ENCODE peak calls at places on chromosome 1, in eight cellular contexts. One of them, this sample, is unnamed.

GRCh38 chr1:62142550-62142949 is 52.1 kb upstream of the L1TD1 start:
- DNase-seq in Peyer's patch: no peak
- DNase-seq in HFFc6: peak; percentile 16
- DNase-seq in mucosa of descending colon: no peak
- DNase-seq in kidney epithelial cell: no peak
- DNase-seq in left lung: no peak
- DNase-seq in endothelial cell: no peak
- DNase-seq in lower lobe of right lung: no peak
- DNase-seq in this sample: no peak

GRCh38 chr1:209364716-209365115 is 218.8 kb upstream of the CAMK1G start:
- DNase-seq in Peyer's patch: no peak
- DNase-seq in HFFc6: no peak
- DNase-seq in mucosa of descending colon: no peak
- DNase-seq in kidney epithelial cell: peak; percentile 71
- DNase-seq in left lung: no peak
- DNase-seq in endothelial cell: no peak
- DNase-seq in lower lobe of right lung: no peak
- DNase-seq in this sample: no peak

GRCh38 chr1:44044071-44044801 is 13.0 kb upstream of the SLC6A9 start:
- DNase-seq in Peyer's patch: no peak
- DNase-seq in HFFc6: no peak
- DNase-seq in mucosa of descending colon: no peak
- DNase-seq in kidney epithelial cell: no peak
- DNase-seq in left lung: no peak
- DNase-seq in endothelial cell: no peak
- DNase-seq in lower lobe of right lung: no peak
- DNase-seq in this sample: no peak

GRCh38 chr1:168092566-168093355 is 44.0 kb downstream of the GPR161 start:
- DNase-seq in Peyer's patch: no peak
- DNase-seq in HFFc6: peak; percentile 11
- DNase-seq in mucosa of descending colon: no peak
- DNase-seq in kidney epithelial cell: no peak
- DNase-seq in left lung: no peak
- DNase-seq in endothelial cell: no peak
- DNase-seq in lower lobe of right lung: no peak
- DNase-seq in this sample: no peak

GRCh38 chr1:199510314-199510713 is 517.2 kb upstream of the NR5A2 start:
- DNase-seq in Peyer's patch: no peak
- DNase-seq in HFFc6: no peak
- DNase-seq in mucosa of descending colon: no peak
- DNase-seq in kidney epithelial cell: no peak
- DNase-seq in left lung: no peak
- DNase-seq in endothelial cell: no peak
- DNase-seq in lower lobe of right lung: no peak
- DNase-seq in this sample: no peak

GRCh38 chr1:230682274-230682673 is 31.6 kb downstream of the AGT start:
- DNase-seq in Peyer's patch: no peak
- DNase-seq in HFFc6: no peak
- DNase-seq in mucosa of descending colon: no peak
- DNase-seq in kidney epithelial cell: no peak
- DNase-seq in left lung: no peak
- DNase-seq in endothelial cell: no peak
- DNase-seq in lower lobe of right lung: no peak
- DNase-seq in this sample: no peak

GRCh38 chr1:89133747-89134146 is 7.8 kb upstream of the GBP2 start:
- DNase-seq in Peyer's patch: no peak
- DNase-seq in HFFc6: no peak
- DNase-seq in mucosa of descending colon: no peak
- DNase-seq in kidney epithelial cell: no peak
- DNase-seq in left lung: no peak
- DNase-seq in endothelial cell: no peak
- DNase-seq in lower lobe of right lung: no peak
- DNase-seq in this sample: no peak

GRCh38 chr1:109659145-109659544 is 3.2 kb downstream of the GSTM4 start:
- DNase-seq in Peyer's patch: no peak
- DNase-seq in HFFc6: no peak
- DNase-seq in mucosa of descending colon: no peak
- DNase-seq in kidney epithelial cell: no peak
- DNase-seq in left lung: no peak
- DNase-seq in endothelial cell: no peak
- DNase-seq in lower lobe of right lung: no peak
- DNase-seq in this sample: no peak

GRCh38 chr1:53371851-53372250 is 44.0 kb upstream of the LRP8 start:
- DNase-seq in Peyer's patch: peak; percentile 8
- DNase-seq in HFFc6: no peak
- DNase-seq in mucosa of descending colon: no peak
- DNase-seq in kidney epithelial cell: no peak
- DNase-seq in left lung: no peak
- DNase-seq in endothelial cell: no peak
- DNase-seq in lower lobe of right lung: no peak
- DNase-seq in this sample: no peak

GRCh38 chr1:14844923-14845617 is 246.6 kb downstream of the KAZN start:
- DNase-seq in Peyer's patch: no peak
- DNase-seq in HFFc6: no peak
- DNase-seq in mucosa of descending colon: no peak
- DNase-seq in kidney epithelial cell: no peak
- DNase-seq in left lung: no peak
- DNase-seq in endothelial cell: no peak
- DNase-seq in lower lobe of right lung: peak; percentile 0
- DNase-seq in this sample: no peak

GRCh38 chr1:165755393-165756010 is 13.2 kb downstream of the TMCO1 start:
- DNase-seq in Peyer's patch: no peak
- DNase-seq in HFFc6: no peak
- DNase-seq in mucosa of descending colon: no peak
- DNase-seq in kidney epithelial cell: no peak
- DNase-seq in left lung: no peak
- DNase-seq in endothelial cell: no peak
- DNase-seq in lower lobe of right lung: no peak
- DNase-seq in this sample: no peak

GRCh38 chr1:83976920-83977319 is 22.0 kb downstream of the TTLL7 start:
- DNase-seq in Peyer's patch: no peak
- DNase-seq in HFFc6: no peak
- DNase-seq in mucosa of descending colon: no peak
- DNase-seq in kidney epithelial cell: no peak
- DNase-seq in left lung: no peak
- DNase-seq in endothelial cell: no peak
- DNase-seq in lower lobe of right lung: no peak
- DNase-seq in this sample: no peak

GRCh38 chr1:56424744-56425493 is 154.4 kb downstream of the PLPP3 start:
- DNase-seq in Peyer's patch: peak; percentile 70
- DNase-seq in HFFc6: no peak
- DNase-seq in mucosa of descending colon: no peak
- DNase-seq in kidney epithelial cell: peak; percentile 47
- DNase-seq in left lung: peak; percentile 62
- DNase-seq in endothelial cell: no peak
- DNase-seq in lower lobe of right lung: peak; percentile 69
- DNase-seq in this sample: no peak

GRCh38 chr1:92834617-92835016 is 2.8 kb downstream of the RPL5 start:
- DNase-seq in Peyer's patch: no peak
- DNase-seq in HFFc6: no peak
- DNase-seq in mucosa of descending colon: no peak
- DNase-seq in kidney epithelial cell: no peak
- DNase-seq in left lung: no peak
- DNase-seq in endothelial cell: no peak
- DNase-seq in lower lobe of right lung: no peak
- DNase-seq in this sample: no peak

GRCh38 chr1:223022641-223023473 is 120.2 kb downstream of the TLR5 start:
- DNase-seq in Peyer's patch: no peak
- DNase-seq in HFFc6: no peak
- DNase-seq in mucosa of descending colon: no peak
- DNase-seq in kidney epithelial cell: no peak
- DNase-seq in left lung: no peak
- DNase-seq in endothelial cell: peak; percentile 13
- DNase-seq in lower lobe of right lung: no peak
- DNase-seq in this sample: no peak

GRCh38 chr1:27561126-27561899 is 42.6 kb downstream of the AHDC1 start:
- DNase-seq in Peyer's patch: no peak
- DNase-seq in HFFc6: no peak
- DNase-seq in mucosa of descending colon: no peak
- DNase-seq in kidney epithelial cell: no peak
- DNase-seq in left lung: no peak
- DNase-seq in endothelial cell: no peak
- DNase-seq in lower lobe of right lung: no peak
- DNase-seq in this sample: no peak

GRCh38 chr1:160863422-160864131 is 890 bp upstream of the CD244 start:
- DNase-seq in Peyer's patch: no peak
- DNase-seq in HFFc6: no peak
- DNase-seq in mucosa of descending colon: no peak
- DNase-seq in kidney epithelial cell: no peak
- DNase-seq in left lung: no peak
- DNase-seq in endothelial cell: no peak
- DNase-seq in lower lobe of right lung: no peak
- DNase-seq in this sample: no peak

GRCh38 chr1:38221006-38221649 is 174.5 kb upstream of the POU3F1 start:
- DNase-seq in Peyer's patch: no peak
- DNase-seq in HFFc6: peak; percentile 85
- DNase-seq in mucosa of descending colon: no peak
- DNase-seq in kidney epithelial cell: peak; percentile 14
- DNase-seq in left lung: no peak
- DNase-seq in endothelial cell: no peak
- DNase-seq in lower lobe of right lung: no peak
- DNase-seq in this sample: no peak

GRCh38 chr1:58883888-58884482 is 100.1 kb upstream of the JUN start:
- DNase-seq in Peyer's patch: no peak
- DNase-seq in HFFc6: no peak
- DNase-seq in mucosa of descending colon: no peak
- DNase-seq in kidney epithelial cell: no peak
- DNase-seq in left lung: no peak
- DNase-seq in endothelial cell: no peak
- DNase-seq in lower lobe of right lung: no peak
- DNase-seq in this sample: no peak

DNA sequence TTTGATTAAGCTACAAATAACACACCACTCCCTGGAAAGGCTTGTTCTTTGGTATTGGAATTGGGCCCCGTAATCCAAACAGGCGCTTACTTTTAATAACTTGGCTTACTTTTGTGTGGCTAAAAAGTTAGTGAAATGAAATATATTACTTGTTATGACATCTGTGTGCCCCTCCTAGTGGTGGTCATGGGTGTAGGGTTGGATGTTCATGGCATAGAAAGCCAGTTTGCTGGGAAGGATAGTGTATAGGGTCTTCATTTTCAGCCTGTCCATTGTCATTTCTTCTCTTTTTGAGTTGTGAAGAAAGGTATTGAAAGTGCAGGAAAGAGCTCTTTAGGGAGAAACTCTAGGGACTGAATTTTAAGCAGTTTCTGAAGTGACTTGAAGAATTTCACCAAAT is 5.9 kb downstream of the CDC14A start:
- DNase-seq in Peyer's patch: no peak
- DNase-seq in HFFc6: peak; percentile 7
- DNase-seq in mucosa of descending colon: no peak
- DNase-seq in kidney epithelial cell: no peak
- DNase-seq in left lung: no peak
- DNase-seq in endothelial cell: no peak
- DNase-seq in lower lobe of right lung: no peak
- DNase-seq in this sample: no peak
- TF ChIP-seq CTCF in Peyer's patch: peak; percentile 24
- TF ChIP-seq CTCF in HFFc6: peak; percentile 71
- TF ChIP-seq CTCF in mucosa of descending colon: no peak
- TF ChIP-seq CTCF in kidney epithelial cell: peak; percentile 39
- TF ChIP-seq CTCF in left lung: no peak
- TF ChIP-seq CTCF in endothelial cell: peak; percentile 52
- TF ChIP-seq CTCF in lower lobe of right lung: peak; percentile 21
- TF ChIP-seq CTCF in this sample: no peak

DNA sequence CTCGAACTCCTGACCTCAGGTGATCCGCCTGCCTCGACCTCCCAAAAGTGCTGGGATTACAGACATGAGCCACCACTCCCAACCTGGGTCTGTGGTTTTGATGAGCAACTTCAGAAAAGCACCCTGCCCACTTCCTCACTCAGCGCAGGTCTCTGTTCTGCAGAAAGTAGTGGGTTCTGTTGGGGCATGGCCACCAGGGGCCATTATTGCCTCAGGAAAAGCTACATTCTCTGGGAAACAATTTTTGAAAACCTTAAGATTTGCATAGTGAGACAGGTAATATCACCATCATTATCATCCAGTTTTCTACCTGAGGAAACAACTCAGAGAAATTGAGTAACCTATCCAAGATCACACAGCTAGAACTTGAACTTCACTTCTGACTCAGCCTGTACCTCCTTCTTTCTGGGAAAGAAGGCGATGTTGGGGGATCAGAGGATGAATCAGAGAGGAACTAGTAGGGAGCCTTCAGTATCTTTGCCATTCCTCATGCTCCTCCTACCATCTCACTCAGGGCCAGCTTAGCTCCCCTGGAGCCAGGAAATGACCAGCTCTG is 7.1 kb upstream of the NES start:
- DNase-seq in Peyer's patch: no peak
- DNase-seq in HFFc6: peak; percentile 77
- DNase-seq in mucosa of descending colon: no peak
- DNase-seq in kidney epithelial cell: no peak
- DNase-seq in left lung: no peak
- DNase-seq in endothelial cell: no peak
- DNase-seq in lower lobe of right lung: no peak
- DNase-seq in this sample: no peak
- TF ChIP-seq CTCF in Peyer's patch: no peak
- TF ChIP-seq CTCF in HFFc6: peak; percentile 52
- TF ChIP-seq CTCF in mucosa of descending colon: no peak
- TF ChIP-seq CTCF in kidney epithelial cell: no peak
- TF ChIP-seq CTCF in left lung: no peak
- TF ChIP-seq CTCF in endothelial cell: no peak
- TF ChIP-seq CTCF in lower lobe of right lung: no peak
- TF ChIP-seq CTCF in this sample: no peak

DNA sequence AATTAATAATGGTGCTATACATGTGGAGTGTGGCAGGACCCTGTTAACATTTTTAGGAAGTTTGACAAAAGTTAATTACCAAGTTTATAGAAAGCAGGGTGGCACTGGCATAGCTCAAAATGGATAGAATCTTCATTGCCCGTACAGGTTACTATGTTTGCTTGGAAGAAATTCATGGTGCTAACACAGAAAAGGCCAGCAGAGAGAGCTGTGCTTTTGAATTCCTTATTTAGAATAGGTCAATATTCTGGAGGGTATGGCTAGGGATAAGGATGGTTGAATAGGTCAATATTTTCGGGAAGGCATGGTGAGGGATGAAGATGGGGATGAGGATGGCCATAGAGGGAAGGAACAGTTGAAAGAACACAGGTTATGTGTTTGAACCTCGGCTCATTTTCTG is 345.1 kb downstream of the LMO4 start:
- DNase-seq in Peyer's patch: no peak
- DNase-seq in HFFc6: no peak
- DNase-seq in mucosa of descending colon: no peak
- DNase-seq in kidney epithelial cell: no peak
- DNase-seq in left lung: no peak
- DNase-seq in endothelial cell: no peak
- DNase-seq in lower lobe of right lung: no peak
- DNase-seq in this sample: no peak
- TF ChIP-seq CTCF in Peyer's patch: peak; percentile 23
- TF ChIP-seq CTCF in HFFc6: peak; percentile 38
- TF ChIP-seq CTCF in mucosa of descending colon: no peak
- TF ChIP-seq CTCF in kidney epithelial cell: no peak
- TF ChIP-seq CTCF in left lung: no peak
- TF ChIP-seq CTCF in endothelial cell: no peak
- TF ChIP-seq CTCF in lower lobe of right lung: no peak
- TF ChIP-seq CTCF in this sample: no peak

DNA sequence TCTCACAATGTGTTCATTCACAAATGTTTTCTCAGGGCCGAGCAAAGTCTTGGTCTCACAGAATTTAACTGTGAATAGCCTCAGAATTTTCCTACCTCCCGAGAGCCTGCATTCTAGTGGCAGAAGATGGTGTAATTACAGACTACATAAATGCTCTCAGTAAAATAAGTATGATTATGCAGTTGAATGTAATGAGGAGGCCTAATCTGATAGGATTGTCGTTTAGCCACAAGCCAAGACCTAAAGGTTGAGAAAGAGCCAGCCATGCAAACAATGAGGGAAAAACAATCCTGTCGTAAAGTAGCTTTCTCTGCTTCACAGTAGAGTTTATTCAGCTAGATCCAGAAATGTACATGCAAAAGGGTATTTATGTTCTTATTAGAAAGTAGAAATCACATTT is 607.8 kb upstream of the B3GALT2 start:
- DNase-seq in Peyer's patch: no peak
- DNase-seq in HFFc6: peak; percentile 42
- DNase-seq in mucosa of descending colon: no peak
- DNase-seq in kidney epithelial cell: no peak
- DNase-seq in left lung: no peak
- DNase-seq in endothelial cell: no peak
- DNase-seq in lower lobe of right lung: no peak
- DNase-seq in this sample: no peak
- TF ChIP-seq CTCF in Peyer's patch: no peak
- TF ChIP-seq CTCF in HFFc6: no peak
- TF ChIP-seq CTCF in mucosa of descending colon: no peak
- TF ChIP-seq CTCF in kidney epithelial cell: no peak
- TF ChIP-seq CTCF in left lung: no peak
- TF ChIP-seq CTCF in endothelial cell: no peak
- TF ChIP-seq CTCF in lower lobe of right lung: no peak
- TF ChIP-seq CTCF in this sample: no peak

This sample was measured in activated B cell treated with CpG ODN at 0.5 μM for 24 hours.